ENCODE peak calls at places on chromosome 1, in four cellular contexts. C, R, V and S are unnamed samples. For H3K36me3, the result is how much of the 10 kb centered on the place peaks cover.

GRCh38 chr1:1023700-1024099 is 3.8 kb downstream of the AGRN start:
- DNase-seq in C (no peak), R (no peak), V (no peak), S (no peak)

GRCh38 chr1:3541930-3542329 is 69.4 kb downstream of the MEGF6 start:
- DNase-seq in V (no peak), R (no peak), C (no peak), S (no peak)

GRCh38 chr1:200518524-200518923 is 102.0 kb downstream of the KIF14 start:
- DNase-seq in C (no peak), V (no peak), R (no peak), S (no peak)

GRCh38 chr1:194466706-194467105 is 1280.3 kb upstream of the B3GALT2 start:
- DNase-seq in C (no peak), R (no peak), V (no peak), S (no peak)

GRCh38 chr1:30063621-30064280 is 659.6 kb downstream of the MATN1 start:
- DNase-seq in R (no peak), V (no peak), C (no peak), S (no peak)

GRCh38 chr1:212485895-212486590 is 53.3 kb downstream of the NENF start:
- DNase-seq in C (peak), R (no peak), V (no peak), S (no peak)

GRCh38 chr1:13832536-13832935 is 132.5 kb downstream of the PRDM2 start:
- DNase-seq in V (no peak), C (no peak), R (no peak), S (no peak)

GRCh38 chr1:246629030-246629429 is 62.8 kb downstream of the CNST start:
- DNase-seq in V (no peak), C (peak), R (no peak), S (peak)

GRCh38 chr1:5393146-5393545 is 599.1 kb downstream of the NPHP4 start:
- DNase-seq in C (no peak), R (no peak), V (no peak), S (no peak)

GRCh38 chr1:15799928-15800835 is 7.3 kb downstream of the UQCRHL start:
- DNase-seq in C (peak), R (no peak), V (no peak), S (no peak)

GRCh38 chr1:183877321-183877720 is 72.4 kb downstream of the RGL1 start:
- DNase-seq in C (peak), R (peak), V (peak), S (no peak)

GRCh38 chr1:152487871-152488270 is 22.7 kb upstream of the LCE5A start:
- DNase-seq in R (no peak), C (no peak), V (no peak), S (no peak)

GRCh38 chr1:229922249-229922648 is 144.8 kb upstream of the GALNT2 start:
- DNase-seq in R (no peak), V (no peak), C (no peak), S (no peak)

GRCh38 chr1:84300991-84301758 is at the start of gene SAMD13:
- DNase-seq in R (peak), V (peak), C (peak), S (peak)

GRCh38 chr1:84298688-84299535 is 2.6 kb upstream of the SAMD13 start:
- DNase-seq in C (peak), R (peak), V (peak), S (peak)

GRCh38 chr1:84300501-84300900 is 1.0 kb upstream of the SAMD13 start:
- DNase-seq in V (no peak), R (no peak), C (no peak), S (no peak)

GRCh38 chr1:84298336-84298687 is 3.2 kb upstream of the SAMD13 start:
- DNase-seq in V (peak), C (peak), R (peak), S (peak)

GRCh38 chr1:84299536-84300260 is 1.8 kb upstream of the SAMD13 start:
- DNase-seq in C (no peak), R (no peak), V (no peak), S (no peak)
- H3K27ac ChIP-seq in C (peak), R (no peak), V (peak), S (no peak)

DNA sequence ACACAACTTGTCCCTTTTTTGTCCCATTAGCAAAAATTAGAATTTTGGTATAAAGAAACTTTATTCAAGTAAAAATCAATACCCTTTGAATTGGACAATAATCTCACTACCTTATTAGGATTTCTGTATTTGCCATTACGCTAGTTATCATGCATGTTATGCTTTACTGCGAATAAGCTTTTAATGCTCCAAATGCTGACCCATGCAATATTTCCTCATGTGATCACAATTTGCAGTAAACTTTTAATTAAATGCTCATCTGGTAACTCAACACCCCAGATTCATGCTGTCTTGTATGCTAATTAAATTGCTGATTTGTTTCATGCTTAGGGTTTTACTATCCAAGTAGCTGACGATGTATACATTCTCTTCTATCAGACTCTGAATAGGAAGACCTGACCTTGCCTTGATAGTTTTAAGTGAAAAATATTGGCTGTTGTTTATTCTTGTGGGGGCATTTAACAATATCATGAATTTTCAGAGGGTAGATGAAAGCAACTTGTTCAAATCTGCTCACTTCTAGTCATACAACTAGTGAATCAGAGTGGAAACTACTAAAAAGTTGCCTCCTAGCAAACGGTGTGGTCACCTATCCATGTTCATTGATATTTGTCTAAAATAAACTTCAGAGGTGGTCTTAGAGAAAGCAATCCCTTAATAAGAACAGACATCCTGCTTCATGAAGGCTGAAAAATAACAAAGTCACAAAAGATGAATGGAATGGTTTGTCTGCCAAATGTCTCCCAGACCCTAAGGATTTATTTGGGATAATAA is 5.6 kb downstream of the XCL1 start:
- DNase-seq in C (no peak), R (no peak), V (no peak), S (no peak)
- H3K36me3 ChIP-seq in C (under half), R (under half), V (under half), S (under half)

GRCh38 chr1:17316704-17317103 is 8.7 kb downstream of the PADI4 start:
- DNase-seq in C (no peak), V (no peak), R (no peak), S (no peak)
- H3K27ac ChIP-seq in C (no peak), V (no peak), R (no peak), S (no peak)

GRCh38 chr1:42192106-42192505 is 27.6 kb upstream of the GUCA2A start:
- DNase-seq in R (no peak), C (no peak), V (no peak), S (no peak)
- H3K36me3 ChIP-seq in R (under half), C (under half), V (half or more), S (half or more)

GRCh38 chr1:9912264-9912936 is 2.3 kb upstream of the CTNNBIP1 start:
- DNase-seq in C (no peak), V (no peak), R (no peak), S (no peak)

GRCh38 chr1:9908846-9909221 is 1.2 kb downstream of the CTNNBIP1 start:
- DNase-seq in R (no peak), C (no peak), V (no peak), S (no peak)

GRCh38 chr1:9910080-9910424 is at the start of gene CTNNBIP1:
- DNase-seq in R (no peak), C (no peak), V (no peak), S (no peak)

GRCh38 chr1:9909222-9910046 is 635 bp downstream of the CTNNBIP1 start:
- DNase-seq in C (peak), V (peak), R (peak), S (peak)

GRCh38 chr1:9910425-9911178 is 533 bp upstream of the CTNNBIP1 start:
- DNase-seq in C (peak), R (peak), V (peak), S (peak)
- H3K27ac ChIP-seq in C (peak), R (peak), V (peak), S (peak)

DNA sequence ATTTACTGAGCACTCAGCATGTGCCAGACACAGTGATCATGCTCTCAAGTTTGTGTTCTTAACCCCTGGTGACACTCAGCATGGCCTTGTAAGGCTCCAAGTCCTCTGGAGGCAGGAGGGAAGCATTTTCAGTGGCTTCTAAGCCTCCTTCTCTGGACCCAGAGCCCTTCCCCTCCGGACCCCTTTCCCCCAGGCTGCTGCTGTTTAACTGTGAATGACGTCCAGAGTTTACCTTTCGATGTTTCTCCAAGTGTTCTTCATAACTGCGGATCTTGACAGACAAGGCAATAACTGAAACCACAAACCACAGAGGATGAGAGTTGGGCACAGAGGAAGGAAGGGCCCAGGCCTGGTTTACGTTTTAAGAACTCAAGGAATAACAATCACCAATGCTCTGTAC is 6.5 kb downstream of the MRPS15 start:
- DNase-seq in R (no peak), C (no peak), V (no peak), S (peak)
- H3K36me3 ChIP-seq in R (under half), C (under half), V (half or more), S (under half)

DNA sequence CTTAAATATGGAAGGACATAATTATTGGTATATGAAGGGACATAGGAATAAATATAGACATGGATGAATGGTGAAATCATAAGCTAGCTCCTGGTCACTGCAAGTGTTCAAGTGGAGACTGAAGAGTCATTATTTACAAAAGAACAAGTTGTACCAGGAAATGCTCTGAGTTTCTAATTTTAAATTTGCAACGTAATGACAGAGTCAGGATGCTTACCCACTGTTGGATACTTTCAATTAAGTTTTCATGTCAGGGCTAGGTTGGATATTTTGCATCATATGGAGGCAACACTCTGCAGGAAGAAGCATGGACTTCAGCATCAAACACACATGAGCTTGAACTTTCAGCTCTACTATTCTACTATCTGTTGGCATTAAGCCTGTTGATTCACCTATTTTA is 499.6 kb upstream of the C1orf87 start:
- DNase-seq in R (no peak), C (no peak), V (no peak), S (no peak)
- H3K27ac ChIP-seq in R (no peak), C (no peak), V (no peak), S (no peak)